ENCODE peak calls at places on chromosomes 13 and 19, in nine cellular contexts. E is SK-N-SH; H is tibial artery; V is CD8-positive, alpha-beta T cell; T is psoas muscle; M is uterus; O is cardiac muscle cell; C is H9; I is PC-3. L is an unnamed sample. For H3K4me1, the result is how much of the 10 kb centered on the place peaks cover.

GRCh38 chr13:34833562-34834182 is 108.4 kb upstream of the NBEA start:
- DNase-seq in E (no peak), H (no peak), V (no peak), T (no peak), M (no peak), O (no peak), C (peak), I (peak), L (no peak)

GRCh38 chr19:6740589-6741348 is 1.3 kb downstream of the TRIP10 start:
- DNase-seq in E (peak), H (peak), V (no peak), T (peak), M (peak), O (peak), C (peak), I (peak), L (peak)

GRCh38 chr13:43544011-43544410 is 242.8 kb downstream of the ENOX1 start:
- DNase-seq in E (no peak), H (no peak), V (no peak), T (no peak), M (peak), O (no peak), C (no peak), I (peak), L (no peak)

GRCh38 chr19:58543826-58544590 is at the start of gene TRIM28:
- DNase-seq in E (peak), H (peak), V (peak), T (peak), M (peak), O (peak), C (peak), I (peak), L (peak)

GRCh38 chr19:46631481-46631880 is 4.5 kb downstream of the GNG8 start:
- DNase-seq in E (no peak), H (no peak), V (no peak), T (peak), M (peak), O (no peak), C (no peak), I (no peak), L (no peak)

GRCh38 chr13:89227356-89227755 is 1556.2 kb downstream of the SLITRK5 start:
- DNase-seq in E (no peak), H (no peak), V (no peak), T (no peak), M (no peak), O (no peak), C (no peak), I (peak), L (no peak)

GRCh38 chr13:30340367-30341184 is 33.2 kb upstream of the KATNAL1 start:
- DNase-seq in E (peak), H (peak), V (no peak), T (peak), M (peak), O (peak), C (no peak), I (peak), L (peak)

GRCh38 chr19:41984961-41985360 is 9.1 kb downstream of the ATP1A3 start:
- DNase-seq in E (no peak), H (no peak), V (no peak), T (no peak), M (no peak), O (no peak), C (peak), I (no peak), L (peak)

GRCh38 chr13:20969182-20969581 is 66.6 kb upstream of the XPO4 start:
- DNase-seq in E (no peak), H (no peak), V (no peak), T (no peak), M (no peak), O (no peak), C (no peak), I (peak), L (no peak)

GRCh38 chr13:102128216-102128800 is 273.5 kb downstream of the FGF14 start:
- DNase-seq in E (no peak), H (no peak), V (no peak), T (no peak), M (no peak), O (no peak), C (no peak), I (no peak), L (no peak)

GRCh38 chr19:19866599-19867248 is 1.0 kb downstream of the ZNF253 start:
- DNase-seq in E (peak), H (no peak), V (peak), T (peak), M (no peak), O (peak), C (peak), I (no peak), L (no peak)

GRCh38 chr19:2289714-2290435 is 7.9 kb upstream of the PEAK3 start:
- DNase-seq in E (no peak), H (no peak), V (peak), T (no peak), M (no peak), O (no peak), C (no peak), I (no peak), L (peak)

GRCh38 chr13:59531571-59532091 is 632.1 kb downstream of the DIAPH3 start:
- DNase-seq in E (no peak), H (peak), V (peak), T (peak), M (peak), O (peak), C (peak), I (peak), L (peak)

GRCh38 chr13:110593430-110594130 is 21.8 kb upstream of the NAXD start:
- DNase-seq in E (peak), H (no peak), V (no peak), T (no peak), M (no peak), O (peak), C (no peak), I (peak), L (no peak)

GRCh38 chr19:36151144-36152051 is 849 bp downstream of the COX7A1 start:
- DNase-seq in E (no peak), H (peak), V (no peak), T (peak), M (peak), O (no peak), C (peak), I (no peak), L (peak)

GRCh38 chr13:106028916-106029315 is 506.5 kb downstream of the EFNB2 start:
- DNase-seq in E (no peak), H (no peak), V (no peak), T (no peak), M (no peak), O (no peak), C (no peak), I (no peak), L (no peak)

GRCh38 chr19:23415561-23416191 is 20.4 kb upstream of the ZNF91 start:
- DNase-seq in E (peak), H (no peak), V (no peak), T (peak), M (no peak), O (peak), C (peak), I (no peak), L (peak)

GRCh38 chr13:40116008-40116407 is 460.5 kb downstream of the COG6 start:
- DNase-seq in E (no peak), H (no peak), V (no peak), T (no peak), M (peak), O (peak), C (no peak), I (peak), L (peak)

GRCh38 chr13:36848228-36848982 is 29.4 kb downstream of the RFXAP start:
- DNase-seq in E (peak), H (no peak), V (no peak), T (no peak), M (no peak), O (no peak), C (no peak), I (no peak), L (no peak)

GRCh38 chr13:41071775-41072174 is 10.5 kb downstream of the WBP4 start:
- DNase-seq in E (no peak), H (no peak), V (no peak), T (peak), M (no peak), O (no peak), C (no peak), I (no peak), L (no peak)

GRCh38 chr19:3653865-3654513 is 27.4 kb upstream of the CACTIN start:
- DNase-seq in E (no peak), H (no peak), V (no peak), T (no peak), M (no peak), O (no peak), C (no peak), I (no peak), L (no peak)

GRCh38 chr13:93496985-93497673 is 270.5 kb downstream of the GPC6 start:
- DNase-seq in E (peak), H (no peak), V (no peak), T (no peak), M (no peak), O (peak), C (no peak), I (no peak), L (no peak)

GRCh38 chr13:102399791-102400618 is 1.8 kb downstream of the FGF14 start:
- DNase-seq in E (peak), H (no peak), V (peak), T (peak), M (no peak), O (peak), C (peak), I (no peak), L (peak)

GRCh38 chr19:1213391-1214286 is 8.1 kb downstream of the STK11 start:
- DNase-seq in E (peak), H (peak), V (no peak), T (peak), M (peak), O (no peak), C (no peak), I (no peak), L (peak)

GRCh38 chr13:103898481-103898880 is 832.3 kb upstream of the SLC10A2 start:
- DNase-seq in E (no peak), H (no peak), V (no peak), T (no peak), M (no peak), O (no peak), C (peak), I (no peak), L (peak)

GRCh38 chr13:96991072-96991471 is 3.2 kb downstream of the OXGR1 start:
- DNase-seq in E (no peak), H (no peak), V (no peak), T (no peak), M (no peak), O (no peak), C (no peak), I (no peak), L (no peak)

GRCh38 chr19:28652790-28653189 is 560.2 kb downstream of the UQCRFS1 start:
- DNase-seq in E (no peak), H (no peak), V (no peak), T (no peak), M (no peak), O (no peak), C (no peak), I (no peak), L (no peak)

GRCh38 chr13:49225358-49226042 is 5.4 kb downstream of the MLNR start:
- DNase-seq in E (no peak), H (no peak), V (no peak), T (no peak), M (no peak), O (no peak), C (no peak), I (peak), L (no peak)

GRCh38 chr13:33169273-33169980 is 116.1 kb downstream of the STARD13 start:
- DNase-seq in E (no peak), H (no peak), V (no peak), T (no peak), M (no peak), O (no peak), C (no peak), I (peak), L (no peak)

GRCh38 chr13:106566682-106567420 is 1.1 kb downstream of the ARGLU1 start:
- DNase-seq in E (peak), H (peak), V (no peak), T (peak), M (peak), O (peak), C (peak), I (peak), L (peak)

GRCh38 chr13:27186295-27186694 is 14.7 kb upstream of the USP12 start:
- DNase-seq in E (no peak), H (no peak), V (no peak), T (no peak), M (no peak), O (no peak), C (no peak), I (peak), L (no peak)

GRCh38 chr13:51728275-51728673 is 75.7 kb downstream of the DHRS12 start:
- DNase-seq in E (no peak), H (no peak), V (no peak), T (no peak), M (no peak), O (no peak), C (no peak), I (no peak), L (no peak)

GRCh38 chr13:54975676-54976075 is 1947.1 kb downstream of the OLFM4 start:
- DNase-seq in E (no peak), H (no peak), V (no peak), T (no peak), M (no peak), O (no peak), C (no peak), I (no peak), L (no peak)

GRCh38 chr19:31352296-31352781 is 3.1 kb upstream of the TSHZ3 start:
- DNase-seq in E (peak), H (no peak), V (no peak), T (no peak), M (no peak), O (no peak), C (peak), I (no peak), L (no peak)

GRCh38 chr13:74193391-74193790 is 59.2 kb upstream of the KLF12 start:
- DNase-seq in E (no peak), H (no peak), V (no peak), T (no peak), M (no peak), O (no peak), C (no peak), I (no peak), L (no peak)

GRCh38 chr19:11380653-11381534 is 3.2 kb downstream of the EPOR start:
- DNase-seq in E (peak), H (peak), V (peak), T (peak), M (peak), O (peak), C (peak), I (peak), L (peak)
- H3K4me1 ChIP-seq in E (under half), H (under half), V (under half), T (under half), M (under half), O (under half), C (under half), I (half or more), L (under half)

GRCh38 chr13:113613789-113614379 is 29.3 kb downstream of the TFDP1 start:
- DNase-seq in E (no peak), H (no peak), V (no peak), T (no peak), M (no peak), O (no peak), C (no peak), I (no peak), L (peak)

GRCh38 chr13:113609616-113610015 is 25.1 kb downstream of the TFDP1 start:
- DNase-seq in E (no peak), H (no peak), V (no peak), T (no peak), M (no peak), O (no peak), C (no peak), I (no peak), L (peak)

GRCh38 chr13:113610266-113610665 is 25.7 kb downstream of the TFDP1 start:
- DNase-seq in E (no peak), H (no peak), V (no peak), T (no peak), M (no peak), O (no peak), C (no peak), I (no peak), L (peak)

GRCh38 chr13:113612626-113613025 is 28.1 kb downstream of the TFDP1 start:
- DNase-seq in E (no peak), H (no peak), V (no peak), T (no peak), M (no peak), O (no peak), C (no peak), I (no peak), L (peak)

DNA sequence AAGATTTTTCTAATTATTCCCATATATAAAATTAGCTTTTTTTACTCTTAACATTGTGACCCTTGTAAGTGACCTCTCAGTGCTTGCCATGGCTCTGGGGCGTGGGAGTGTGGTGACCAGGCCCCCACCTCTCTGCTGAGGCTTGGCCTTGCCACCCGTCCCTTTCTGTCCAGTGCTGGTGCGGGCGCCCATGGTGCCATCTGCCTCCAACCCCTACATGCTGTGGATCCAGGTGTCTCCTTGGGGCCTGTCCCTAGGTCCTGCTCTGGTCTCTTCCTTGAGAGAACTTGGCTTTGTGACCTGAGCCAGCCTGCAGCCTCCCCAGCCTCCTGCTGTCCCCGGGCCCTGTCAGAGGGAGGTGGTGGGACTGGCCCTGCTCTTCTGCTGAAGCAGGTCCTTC is 27.4 kb downstream of the TFDP1 start:
- DNase-seq in E (no peak), H (no peak), V (no peak), T (no peak), M (no peak), O (no peak), C (no peak), I (no peak), L (no peak)
- H3K4me1 ChIP-seq in E (under half), H (under half), V (under half), T (under half), M (under half), O (under half), C (under half), I (under half), L (under half)

DNA sequence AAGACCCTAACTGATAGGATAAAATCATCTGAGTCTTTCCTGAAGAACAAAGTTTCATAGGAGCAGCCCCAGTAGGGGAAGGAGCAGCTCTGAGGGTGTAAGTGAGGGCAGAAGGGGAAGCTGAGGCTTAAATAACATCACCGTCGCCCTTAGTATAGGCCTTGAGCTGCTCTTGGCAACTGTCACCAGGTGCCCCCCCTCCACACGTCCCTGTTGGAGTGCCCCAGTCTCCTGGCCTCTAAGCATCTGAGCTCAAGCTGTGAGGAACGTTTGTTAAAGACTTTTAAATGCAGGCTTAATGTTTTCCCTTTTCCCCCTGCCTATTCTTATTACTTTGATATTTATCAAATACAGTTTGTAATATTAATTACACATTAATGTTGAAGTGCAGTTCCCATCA is 170.6 kb downstream of the ZIC5 start:
- DNase-seq in E (no peak), H (no peak), V (no peak), T (no peak), M (no peak), O (no peak), C (peak), I (no peak), L (no peak)
- H3K4me1 ChIP-seq in E (under half), H (under half), V (under half), T (under half), M (under half), O (under half), C (under half), I (under half), L (under half)

DNA sequence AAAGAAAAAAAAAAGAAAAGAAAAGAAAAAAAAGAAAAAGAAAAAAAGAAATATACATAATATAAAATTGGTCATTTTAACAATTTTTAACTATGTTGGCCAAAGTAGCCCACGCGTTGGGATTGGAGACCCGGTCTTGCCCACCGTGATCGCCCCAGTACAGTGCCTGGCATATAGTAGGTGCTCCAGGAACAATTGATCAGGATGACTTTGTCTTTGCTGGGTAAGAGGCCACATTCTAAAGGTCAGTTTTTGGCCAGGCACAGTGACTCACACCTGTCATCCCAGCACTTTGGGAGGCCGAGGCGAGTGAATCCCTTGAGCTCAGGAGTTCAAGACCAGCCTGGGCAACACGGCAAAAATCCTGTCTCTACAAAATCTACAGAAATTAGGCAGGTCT is 3.8 kb upstream of the ANGPTL4 start:
- DNase-seq in E (no peak), H (no peak), V (no peak), T (peak), M (no peak), O (no peak), C (no peak), I (no peak), L (no peak)
- H3K4me1 ChIP-seq in E (under half), H (under half), V (under half), T (under half), M (under half), O (under half), C (under half), I (under half), L (under half)

GRCh38 chr19:37986048-37986750 is 79.2 kb downstream of the SIPA1L3 start:
- DNase-seq in E (no peak), H (no peak), V (no peak), T (no peak), M (no peak), O (no peak), C (no peak), I (no peak), L (no peak)
- H3K4me1 ChIP-seq in E (under half), H (under half), V (under half), T (under half), M (under half), O (under half), C (under half), I (under half), L (under half)

GRCh38 chr13:28337196-28338045 is 157.5 kb downstream of the FLT1 start:
- DNase-seq in E (no peak), H (no peak), V (no peak), T (no peak), M (no peak), O (no peak), C (no peak), I (peak), L (no peak)
- H3K4me1 ChIP-seq in E (under half), H (under half), V (under half), T (under half), M (under half), O (under half), C (under half), I (under half), L (under half)